ENCODE peak calls at places on chromosomes 11 and 22, in four cellular contexts. One of them, this sample, is unnamed.

GRCh38 chr11:44301856-44302231 is 8.1 kb downstream of the ALX4 start:
- DNase-seq in RWPE1: peak
- DNase-seq in A549: peak
- DNase-seq in heart left ventricle: no peak
- DNase-seq in this sample: no peak

GRCh38 chr11:45934580-45935318 is 12.3 kb downstream of the LARGE2 start:
- DNase-seq in heart left ventricle: no peak
- DNase-seq in RWPE1: no peak
- DNase-seq in A549: no peak
- DNase-seq in this sample: no peak

GRCh38 chr11:42200311-42200710 is 740.9 kb upstream of the LRRC4C start:
- DNase-seq in RWPE1: no peak
- DNase-seq in heart left ventricle: no peak
- DNase-seq in A549: no peak
- DNase-seq in this sample: no peak

GRCh38 chr11:95154514-95154913 is 64.9 kb downstream of the ENDOD1 start:
- DNase-seq in RWPE1: peak
- DNase-seq in A549: peak
- DNase-seq in heart left ventricle: peak
- DNase-seq in this sample: no peak

GRCh38 chr22:49903322-49904039 is 14.8 kb downstream of the ALG12 start:
- DNase-seq in RWPE1: no peak
- DNase-seq in heart left ventricle: no peak
- DNase-seq in A549: no peak
- DNase-seq in this sample: no peak

GRCh38 chr11:96098511-96099241 is 174.8 kb upstream of the MTMR2 start:
- DNase-seq in RWPE1: no peak
- DNase-seq in A549: no peak
- DNase-seq in heart left ventricle: no peak
- DNase-seq in this sample: no peak

GRCh38 chr22:24400726-24401596 is 26.4 kb upstream of the ADORA2A start:
- DNase-seq in heart left ventricle: peak
- DNase-seq in RWPE1: no peak
- DNase-seq in A549: no peak
- DNase-seq in this sample: no peak

GRCh38 chr11:20303451-20303965 is 60.0 kb upstream of the HTATIP2 start:
- DNase-seq in RWPE1: no peak
- DNase-seq in A549: no peak
- DNase-seq in heart left ventricle: no peak
- DNase-seq in this sample: no peak

GRCh38 chr11:96748639-96749370 is 359.0 kb downstream of the JRKL start:
- DNase-seq in heart left ventricle: no peak
- DNase-seq in A549: no peak
- DNase-seq in RWPE1: peak
- DNase-seq in this sample: no peak

GRCh38 chr22:35582861-35583670 is 34.1 kb downstream of the MB start:
- DNase-seq in heart left ventricle: no peak
- DNase-seq in RWPE1: peak
- DNase-seq in A549: peak
- DNase-seq in this sample: peak

GRCh38 chr11:102347526-102348331 is 715 bp downstream of the BIRC2 start:
- DNase-seq in RWPE1: peak
- DNase-seq in A549: peak
- DNase-seq in heart left ventricle: peak
- DNase-seq in this sample: no peak

GRCh38 chr11:22539851-22540376 is 85.7 kb downstream of the FANCF start:
- DNase-seq in A549: no peak
- DNase-seq in RWPE1: peak
- DNase-seq in heart left ventricle: no peak
- DNase-seq in this sample: no peak

GRCh38 chr22:17968126-17968525 is 56.2 kb downstream of the MICAL3 start:
- DNase-seq in RWPE1: no peak
- DNase-seq in heart left ventricle: no peak
- DNase-seq in A549: no peak
- DNase-seq in this sample: no peak

GRCh38 chr22:17971711-17972110 is 52.6 kb downstream of the MICAL3 start:
- DNase-seq in heart left ventricle: no peak
- DNase-seq in A549: no peak
- DNase-seq in RWPE1: no peak
- DNase-seq in this sample: no peak

GRCh38 chr22:17972385-17973181 is 51.8 kb downstream of the MICAL3 start:
- DNase-seq in A549: peak
- DNase-seq in RWPE1: peak
- DNase-seq in heart left ventricle: no peak
- DNase-seq in this sample: no peak

GRCh38 chr22:17970205-17970708 is 54.1 kb downstream of the MICAL3 start:
- DNase-seq in RWPE1: no peak
- DNase-seq in heart left ventricle: no peak
- DNase-seq in A549: no peak
- DNase-seq in this sample: no peak

GRCh38 chr22:17969732-17970131 is 54.6 kb downstream of the MICAL3 start:
- DNase-seq in A549: peak
- DNase-seq in RWPE1: peak
- DNase-seq in heart left ventricle: peak
- DNase-seq in this sample: no peak
- H3K27ac ChIP-seq in A549: peak
- H3K27ac ChIP-seq in RWPE1: peak
- H3K27ac ChIP-seq in heart left ventricle: no peak
- H3K27ac ChIP-seq in this sample: peak

GRCh38 chr22:20292673-20293232 is 24.6 kb upstream of the RTN4R start:
- DNase-seq in RWPE1: no peak
- DNase-seq in A549: no peak
- DNase-seq in heart left ventricle: no peak
- DNase-seq in this sample: no peak
- H3K27ac ChIP-seq in RWPE1: no peak
- H3K27ac ChIP-seq in A549: no peak
- H3K27ac ChIP-seq in heart left ventricle: no peak
- H3K27ac ChIP-seq in this sample: no peak

GRCh38 chr11:59011672-59012071 is 72.4 kb downstream of the GLYATL1 start:
- DNase-seq in RWPE1: no peak
- DNase-seq in A549: no peak
- DNase-seq in heart left ventricle: no peak
- DNase-seq in this sample: no peak

GRCh38 chr11:59012106-59012941 is 73.0 kb downstream of the GLYATL1 start:
- DNase-seq in RWPE1: no peak
- DNase-seq in A549: no peak
- DNase-seq in heart left ventricle: no peak
- DNase-seq in this sample: no peak

GRCh38 chr11:59008942-59009341 is 69.7 kb downstream of the GLYATL1 start:
- DNase-seq in heart left ventricle: no peak
- DNase-seq in A549: no peak
- DNase-seq in RWPE1: no peak
- DNase-seq in this sample: no peak

GRCh38 chr11:59009661-59010060 is 70.4 kb downstream of the GLYATL1 start:
- DNase-seq in RWPE1: no peak
- DNase-seq in A549: no peak
- DNase-seq in heart left ventricle: no peak
- DNase-seq in this sample: no peak

DNA sequence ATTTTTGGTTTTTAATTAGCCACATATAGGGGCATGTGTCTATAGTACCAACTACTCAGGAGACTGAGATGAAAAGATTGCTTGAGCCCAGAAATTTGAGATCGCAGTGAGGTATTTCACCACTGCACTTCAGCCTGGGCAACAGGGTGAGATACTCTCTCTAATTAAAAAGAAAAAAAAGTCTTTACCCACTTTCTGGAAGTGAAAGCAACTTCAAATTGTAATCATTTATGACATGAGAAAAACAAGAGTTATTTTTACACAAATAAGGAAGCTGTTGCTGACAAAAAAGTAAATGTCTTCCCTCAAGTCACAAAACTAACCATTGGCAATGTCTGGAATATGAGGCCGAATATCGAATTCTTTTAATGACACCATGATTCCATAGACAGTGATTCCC is 71.4 kb downstream of the GLYATL1 start:
- DNase-seq in RWPE1: no peak
- DNase-seq in heart left ventricle: no peak
- DNase-seq in A549: no peak
- DNase-seq in this sample: no peak
- H3K27ac ChIP-seq in RWPE1: no peak
- H3K27ac ChIP-seq in heart left ventricle: no peak
- H3K27ac ChIP-seq in A549: no peak
- H3K27ac ChIP-seq in this sample: no peak

GRCh38 chr11:77121876-77122575 is 6.0 kb upstream of the MYO7A start:
- DNase-seq in A549: no peak
- DNase-seq in heart left ventricle: no peak
- DNase-seq in RWPE1: no peak
- DNase-seq in this sample: no peak

GRCh38 chr11:77119531-77119936 is 8.5 kb upstream of the MYO7A start:
- DNase-seq in heart left ventricle: no peak
- DNase-seq in RWPE1: no peak
- DNase-seq in A549: no peak
- DNase-seq in this sample: no peak

GRCh38 chr11:77118971-77119370 is 9.1 kb upstream of the MYO7A start:
- DNase-seq in heart left ventricle: no peak
- DNase-seq in A549: no peak
- DNase-seq in RWPE1: no peak
- DNase-seq in this sample: peak

GRCh38 chr11:77121096-77121640 is 6.9 kb upstream of the MYO7A start:
- DNase-seq in RWPE1: no peak
- DNase-seq in heart left ventricle: no peak
- DNase-seq in A549: no peak
- DNase-seq in this sample: no peak

DNA sequence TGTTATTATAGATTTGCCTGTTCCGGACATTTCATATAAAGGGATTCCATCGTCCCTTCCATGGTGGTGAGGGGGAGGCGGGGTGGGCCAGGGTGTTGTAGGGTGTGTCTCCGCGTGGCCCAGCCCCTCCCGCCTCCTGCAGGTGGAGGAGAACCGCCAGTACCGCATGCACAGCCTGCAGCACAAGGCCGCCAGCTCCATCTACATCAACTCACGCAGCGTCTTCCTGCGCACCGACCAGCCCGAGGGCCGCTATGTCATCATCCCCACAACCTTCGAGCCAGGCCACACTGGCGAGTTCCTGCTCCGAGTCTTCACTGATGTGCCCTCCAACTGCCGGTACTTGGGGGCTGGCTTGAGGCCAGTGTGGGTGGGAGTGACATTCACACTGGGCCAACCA is 7.5 kb upstream of the MYO7A start:
- DNase-seq in heart left ventricle: no peak
- DNase-seq in RWPE1: no peak
- DNase-seq in A549: no peak
- DNase-seq in this sample: no peak
- H3K27ac ChIP-seq in heart left ventricle: no peak
- H3K27ac ChIP-seq in RWPE1: no peak
- H3K27ac ChIP-seq in A549: no peak
- H3K27ac ChIP-seq in this sample: no peak

GRCh38 chr11:1751999-1752906 is 1.9 kb upstream of the IFITM10 start:
- DNase-seq in A549: no peak
- DNase-seq in heart left ventricle: no peak
- DNase-seq in RWPE1: no peak
- DNase-seq in this sample: peak

GRCh38 chr11:1749787-1750351 is 526 bp downstream of the IFITM10 start:
- DNase-seq in A549: no peak
- DNase-seq in heart left ventricle: no peak
- DNase-seq in RWPE1: peak
- DNase-seq in this sample: peak

GRCh38 chr11:1750481-1750839 is at the start of gene IFITM10:
- DNase-seq in RWPE1: peak
- DNase-seq in heart left ventricle: no peak
- DNase-seq in A549: no peak
- DNase-seq in this sample: no peak

GRCh38 chr11:1751521-1751921 is 1.1 kb upstream of the IFITM10 start:
- DNase-seq in heart left ventricle: no peak
- DNase-seq in A549: no peak
- DNase-seq in RWPE1: no peak
- DNase-seq in this sample: no peak

DNA sequence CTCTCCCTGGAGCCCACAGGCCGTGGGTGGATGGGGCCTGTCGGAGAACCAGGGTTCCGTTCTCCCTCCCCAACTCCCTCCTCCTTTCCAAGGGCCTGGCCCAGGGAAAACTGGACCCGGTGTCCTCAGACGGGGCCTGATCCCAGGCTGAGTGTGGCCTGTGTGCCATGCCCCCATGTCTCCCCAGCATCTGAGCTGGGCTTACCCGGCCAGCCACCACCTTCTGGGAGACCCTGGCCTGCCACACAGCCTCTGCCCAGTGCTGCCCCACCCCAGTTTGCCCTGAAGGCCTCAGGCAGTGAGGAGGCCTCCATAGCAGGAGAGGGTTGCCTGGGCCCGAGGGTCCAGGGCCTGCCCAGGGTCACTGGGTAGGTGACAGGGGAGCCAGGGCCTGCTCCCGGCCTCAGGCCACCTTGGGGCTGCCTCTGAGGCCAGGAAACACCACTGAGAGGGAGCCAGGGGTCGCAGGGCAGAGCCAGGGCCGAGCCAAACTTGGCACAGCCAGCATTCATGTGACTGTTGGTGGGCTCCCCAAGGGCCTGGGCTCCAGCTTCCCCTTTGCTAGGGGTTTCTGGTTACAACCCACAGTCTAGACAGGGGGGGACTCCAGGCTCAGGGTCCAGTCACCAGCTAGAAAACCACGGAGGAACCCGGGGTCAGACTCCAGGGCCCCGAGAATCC is 585 bp upstream of the IFITM10 start:
- DNase-seq in RWPE1: no peak
- DNase-seq in A549: no peak
- DNase-seq in heart left ventricle: no peak
- DNase-seq in this sample: peak
- H3K27ac ChIP-seq in RWPE1: peak
- H3K27ac ChIP-seq in A549: peak
- H3K27ac ChIP-seq in heart left ventricle: peak
- H3K27ac ChIP-seq in this sample: no peak

GRCh38 chr22:20533095-20533878 is 25.9 kb downstream of the MED15 start:
- DNase-seq in A549: no peak
- DNase-seq in RWPE1: no peak
- DNase-seq in heart left ventricle: no peak
- DNase-seq in this sample: no peak

GRCh38 chr22:20531404-20532181 is 24.2 kb downstream of the MED15 start:
- DNase-seq in A549: peak
- DNase-seq in RWPE1: peak
- DNase-seq in heart left ventricle: peak
- DNase-seq in this sample: peak

GRCh38 chr22:20532256-20532993 is 25.0 kb downstream of the MED15 start:
- DNase-seq in heart left ventricle: no peak
- DNase-seq in RWPE1: no peak
- DNase-seq in A549: no peak
- DNase-seq in this sample: peak

GRCh38 chr22:20530368-20531153 is 23.2 kb downstream of the MED15 start:
- DNase-seq in A549: peak
- DNase-seq in RWPE1: peak
- DNase-seq in heart left ventricle: no peak
- DNase-seq in this sample: peak

GRCh38 chr22:20531154-20531403 is 23.7 kb downstream of the MED15 start:
- DNase-seq in RWPE1: no peak
- DNase-seq in A549: no peak
- DNase-seq in heart left ventricle: no peak
- DNase-seq in this sample: no peak
- H3K27ac ChIP-seq in RWPE1: peak
- H3K27ac ChIP-seq in A549: peak
- H3K27ac ChIP-seq in heart left ventricle: peak
- H3K27ac ChIP-seq in this sample: peak

This sample was measured in lower lobe of right lung.